ENCODE peak calls at places on chromosomes 16 and 17, in nine cellular contexts. W is right atrium auricular region, F is anterior cingulate cortex, S is lower leg skin, A is HFF-Myc, J is GM10248, T is GM04504, U is RWPE1, D is pancreas. O is an unnamed sample.

GRCh38 chr17:83053021-83053778 is 26.2 kb upstream of the METRNL start:
- DNase-seq in F (no peak), W (no peak), U (no peak), D (peak), S (no peak), T (no peak), J (no peak), A (no peak), O (no peak)

GRCh38 chr16:85249830-85250455 is 137.7 kb upstream of the CIBAR2 start:
- DNase-seq in A (no peak), J (no peak), T (no peak), U (no peak), D (no peak), F (peak), W (no peak), S (no peak), O (no peak)

GRCh38 chr17:34301986-34302385 is 16.4 kb downstream of the CCL11 start:
- DNase-seq in D (no peak), U (no peak), F (no peak), S (no peak), W (no peak), A (no peak), T (no peak), J (no peak), O (no peak)

GRCh38 chr16:15653227-15653626 is 3.2 kb downstream of the NDE1 start:
- DNase-seq in S (no peak), A (no peak), D (no peak), U (peak), W (no peak), J (no peak), T (peak), F (peak), O (no peak)

GRCh38 chr16:53775106-53775820 is 71.3 kb downstream of the FTO start:
- DNase-seq in J (no peak), F (no peak), D (no peak), U (no peak), S (no peak), W (no peak), T (no peak), A (no peak), O (no peak)

GRCh38 chr16:67645397-67646121 is 615 bp downstream of the CARMIL2 start:
- DNase-seq in J (no peak), W (no peak), T (no peak), A (no peak), S (no peak), D (no peak), U (no peak), F (no peak), O (no peak)

GRCh38 chr16:79355600-79356358 is 244.8 kb downstream of the MAF start:
- DNase-seq in T (no peak), F (no peak), U (no peak), A (no peak), W (no peak), J (no peak), D (no peak), S (no peak), O (no peak)

GRCh38 chr16:15950167-15950854 is 895 bp downstream of the ABCC1 start:
- DNase-seq in A (no peak), D (no peak), J (peak), W (no peak), S (peak), T (no peak), F (no peak), U (peak), O (no peak)

GRCh38 chr17:48546924-48547838 is 2.3 kb upstream of the HOXB2 start:
- DNase-seq in F (no peak), J (no peak), W (no peak), T (no peak), S (no peak), A (no peak), D (no peak), U (no peak), O (no peak)

GRCh38 chr16:82999711-83000110 is 372.9 kb downstream of the CDH13 start:
- DNase-seq in S (no peak), D (no peak), W (no peak), F (no peak), J (no peak), T (no peak), A (no peak), U (no peak), O (no peak)

GRCh38 chr16:2210386-2211365 is at the start of gene BRICD5:
- DNase-seq in W (no peak), U (no peak), T (no peak), D (no peak), A (no peak), J (no peak), S (no peak), F (no peak), O (no peak)

GRCh38 chr17:56358651-56359050 is 205.4 kb downstream of the ANKFN1 start:
- DNase-seq in D (no peak), S (no peak), J (no peak), F (no peak), A (no peak), U (peak), W (no peak), T (no peak), O (no peak)

GRCh38 chr17:82922646-82923045 is 82.8 kb upstream of the ZNF750 start:
- DNase-seq in F (no peak), T (no peak), S (no peak), A (no peak), D (peak), W (no peak), J (no peak), U (no peak), O (no peak)

GRCh38 chr17:36640836-36641235 is 39.5 kb downstream of the MRM1 start:
- DNase-seq in D (no peak), W (no peak), T (no peak), S (no peak), U (no peak), J (no peak), A (no peak), F (no peak), O (no peak)

GRCh38 chr17:32523827-32524552 is 37.2 kb downstream of the CDK5R1 start:
- DNase-seq in U (no peak), W (no peak), T (no peak), D (no peak), F (no peak), J (peak), S (no peak), A (no peak), O (no peak)

GRCh38 chr16:88510091-88510719 is 57.1 kb downstream of the ZFPM1 start:
- DNase-seq in F (no peak), S (no peak), U (peak), A (no peak), T (no peak), J (no peak), D (peak), W (no peak), O (no peak)

GRCh38 chr16:79007614-79008013 is 592.9 kb downstream of the MAF start:
- DNase-seq in F (no peak), D (no peak), A (no peak), S (no peak), T (no peak), W (no peak), J (no peak), U (peak), O (no peak)

GRCh38 chr17:29807520-29808361 is 122.3 kb downstream of the SSH2 start:
- DNase-seq in W (peak), A (peak), F (peak), U (peak), T (peak), S (peak), D (peak), J (peak), O (peak)

GRCh38 chr17:48575066-48575582 is 3.0 kb downstream of the HOXB4 start:
- DNase-seq in F (no peak), U (no peak), W (no peak), S (no peak), D (no peak), T (peak), J (no peak), A (no peak), O (no peak)

GRCh38 chr17:59369026-59369724 is 37.7 kb downstream of the YPEL2 start:
- DNase-seq in F (no peak), U (no peak), T (no peak), W (no peak), D (no peak), A (no peak), S (no peak), J (no peak), O (no peak)

GRCh38 chr16:15961557-15962205 is 12.3 kb downstream of the ABCC1 start:
- DNase-seq in F (no peak), U (no peak), W (no peak), D (no peak), T (no peak), A (no peak), S (no peak), J (no peak), O (no peak)

GRCh38 chr17:82100502-82101298 is 2.7 kb upstream of the FASN start:
- DNase-seq in J (no peak), S (no peak), W (no peak), F (no peak), U (no peak), D (no peak), A (no peak), T (no peak), O (no peak)

GRCh38 chr16:62408760-62409159 is 372.5 kb upstream of the CDH8 start:
- DNase-seq in U (no peak), T (no peak), D (no peak), F (no peak), S (no peak), J (no peak), A (no peak), W (no peak), O (no peak)

GRCh38 chr16:77960771-77961170 is 61.6 kb upstream of the CLEC3A start:
- DNase-seq in U (no peak), F (no peak), S (no peak), D (no peak), W (no peak), J (no peak), T (no peak), A (no peak), O (no peak)

GRCh38 chr17:1171953-1172352 is 7.8 kb downstream of the ABR start:
- DNase-seq in T (no peak), F (no peak), S (no peak), J (no peak), A (no peak), U (no peak), D (no peak), W (no peak), O (no peak)

GRCh38 chr16:31382485-31383161 is 10.5 kb upstream of the ITGAD start:
- DNase-seq in U (peak), S (peak), F (no peak), T (peak), D (peak), W (peak), A (no peak), J (peak), O (peak)

GRCh38 chr17:67441052-67441738 is 64.1 kb downstream of the PITPNC1 start:
- DNase-seq in J (peak), S (peak), T (peak), A (peak), U (peak), D (no peak), F (no peak), W (no peak), O (peak)

GRCh38 chr17:81471804-81472456 is 40.7 kb downstream of the ACTG1 start:
- DNase-seq in T (peak), D (no peak), U (peak), J (no peak), A (peak), W (no peak), F (peak), S (peak), O (no peak)

GRCh38 chr16:31697744-31698125 is 170.0 kb downstream of the AHSP start:
- DNase-seq in U (no peak), T (no peak), F (no peak), S (no peak), A (no peak), D (no peak), J (no peak), W (no peak), O (no peak)

GRCh38 chr17:7650509-7651096 is at the start of gene ATP1B2:
- DNase-seq in D (peak), A (no peak), U (peak), J (peak), F (peak), S (peak), W (peak), T (no peak), O (peak)

GRCh38 chr17:48722924-48723554 is at the start of gene PRAC2:
- DNase-seq in S (no peak), D (no peak), J (no peak), T (no peak), U (no peak), F (no peak), A (no peak), W (no peak), O (no peak)

GRCh38 chr17:16455997-16456769 is 35.8 kb downstream of the LRRC75A start:
- DNase-seq in T (no peak), W (no peak), D (no peak), J (no peak), A (no peak), U (no peak), S (no peak), F (no peak), O (no peak)

GRCh38 chr16:4680673-4681470 is 12.5 kb upstream of the NUDT16L1 start:
- DNase-seq in J (no peak), W (no peak), S (no peak), U (no peak), T (no peak), A (no peak), D (no peak), F (no peak), O (no peak)

GRCh38 chr16:2919511-2920255 is 8.0 kb downstream of the FLYWCH1 start:
- DNase-seq in F (peak), A (peak), S (peak), J (peak), W (peak), T (no peak), U (peak), D (peak), O (peak)

GRCh38 chr17:75589017-75589918 is 1.7 kb downstream of the MYO15B start:
- DNase-seq in D (peak), A (peak), W (peak), S (peak), F (peak), T (peak), J (peak), U (peak), O (peak)

GRCh38 chr17:78166416-78166815 is 2.0 kb upstream of the SYNGR2 start:
- DNase-seq in F (no peak), S (no peak), D (peak), T (no peak), A (no peak), U (no peak), W (no peak), J (no peak), O (no peak)

GRCh38 chr17:27475070-27475673 is 18.9 kb downstream of the KSR1 start:
- DNase-seq in J (no peak), S (no peak), A (no peak), W (no peak), D (no peak), T (no peak), U (no peak), F (no peak), O (no peak)

GRCh38 chr17:35141681-35142466 is at the start of gene NLE1:
- DNase-seq in T (no peak), W (peak), F (peak), D (peak), J (peak), U (peak), S (peak), A (peak), O (peak)

O was measured in activated CD8-positive, alpha-beta memory T cell treated with anti-CD3 and anti-CD28 coated beads for 1 hour.